ENCODE peak calls at places on chromosomes 1 and 21, in six cellular contexts. I is A549, L is endothelial cell of umbilical vein, G is GM12878, Z is K562, U is HepG2. O is an unnamed sample.

GRCh38 chr1:15046487-15047165 is 106.9 kb upstream of the TMEM51 start:
- DNase-seq in L (peak), I (peak), U (peak), G (peak), Z (peak), O (peak)

GRCh38 chr1:103459385-103459784 is 66.1 kb upstream of the RNPC3 start:
- DNase-seq in I (no peak), G (no peak), L (no peak), Z (no peak), U (no peak), O (no peak)

GRCh38 chr1:55050283-55050682 is 10.9 kb downstream of the PCSK9 start:
- DNase-seq in L (no peak), G (no peak), I (no peak), U (no peak), Z (no peak), O (no peak)

GRCh38 chr1:208107415-208107814 is 136.8 kb downstream of the PLXNA2 start:
- DNase-seq in Z (no peak), I (no peak), L (no peak), G (no peak), U (no peak), O (no peak)

GRCh38 chr1:12040457-12041051 is 21.3 kb downstream of the MIIP start:
- DNase-seq in G (peak), Z (peak), U (no peak), L (no peak), I (no peak), O (no peak)

GRCh38 chr1:41495171-41495948 is 10.9 kb upstream of the EDN2 start:
- DNase-seq in L (peak), I (no peak), G (no peak), Z (peak), U (peak), O (peak)

GRCh38 chr21:30072496-30072895 is 94.1 kb downstream of the CLDN17 start:
- DNase-seq in G (no peak), I (no peak), L (no peak), U (no peak), Z (no peak), O (peak)

GRCh38 chr1:197745911-197746310 is 29.4 kb downstream of the DENND1B start:
- DNase-seq in Z (no peak), L (no peak), U (no peak), G (no peak), I (no peak), O (no peak)

GRCh38 chr1:87194856-87195255 is 133.8 kb upstream of the LMO4 start:
- DNase-seq in G (no peak), Z (no peak), L (no peak), U (no peak), I (no peak), O (no peak)

GRCh38 chr21:37453350-37453749 is 86.8 kb downstream of the DYRK1A start:
- DNase-seq in L (no peak), I (no peak), Z (no peak), G (no peak), U (no peak), O (no peak)

GRCh38 chr1:45752441-45753052 is 2.1 kb upstream of the IPP start:
- DNase-seq in Z (no peak), G (no peak), I (no peak), U (peak), L (no peak), O (peak)

GRCh38 chr1:18948048-18948912 is 8.2 kb downstream of the IFFO2 start:
- DNase-seq in G (no peak), I (no peak), L (no peak), U (no peak), Z (no peak), O (no peak)

GRCh38 chr21:21387891-21388290 is 389.7 kb downstream of the NCAM2 start:
- DNase-seq in L (no peak), I (no peak), G (no peak), U (no peak), Z (no peak), O (no peak)

GRCh38 chr1:2014181-2014580 is 5.0 kb upstream of the GABRD start:
- DNase-seq in L (no peak), U (no peak), G (no peak), I (no peak), Z (no peak), O (no peak)

GRCh38 chr1:100353988-100354387 is 1.7 kb downstream of the CDC14A start:
- DNase-seq in I (peak), G (no peak), U (peak), Z (no peak), L (peak), O (no peak)

GRCh38 chr1:25732821-25733220 is 67.2 kb upstream of the SELENON start:
- DNase-seq in L (no peak), Z (no peak), I (no peak), U (no peak), G (no peak), O (no peak)

GRCh38 chr21:40830836-40831235 is 16.1 kb downstream of the DSCAM start:
- DNase-seq in I (no peak), G (no peak), Z (no peak), U (no peak), L (no peak), O (no peak)

GRCh38 chr1:42966688-42967609 is 8.3 kb upstream of the SLC2A1 start:
- DNase-seq in Z (peak), G (no peak), I (peak), L (peak), U (peak), O (peak)

GRCh38 chr1:16286122-16286521 is 49.1 kb upstream of the CPLANE2 start:
- DNase-seq in U (no peak), I (no peak), G (no peak), Z (no peak), L (no peak), O (no peak)

GRCh38 chr1:56081151-56081550 is 498.2 kb downstream of the PLPP3 start:
- DNase-seq in G (no peak), U (no peak), I (no peak), L (no peak), Z (no peak), O (no peak)

GRCh38 chr1:103180660-103181059 is 72.3 kb upstream of the COL11A1 start:
- DNase-seq in I (no peak), Z (no peak), L (no peak), G (no peak), U (no peak), O (no peak)

GRCh38 chr1:237411621-237412020 is 369.6 kb downstream of the RYR2 start:
- DNase-seq in Z (no peak), G (no peak), U (no peak), L (no peak), I (no peak), O (peak)

GRCh38 chr21:14453339-14453738 is 70.4 kb upstream of the HSPA13 start:
- DNase-seq in L (no peak), U (no peak), G (peak), Z (no peak), I (no peak), O (no peak)

GRCh38 chr1:181255270-181255929 is 166.9 kb downstream of the IER5 start:
- DNase-seq in U (no peak), I (peak), G (no peak), Z (no peak), L (peak), O (no peak)

GRCh38 chr1:218671573-218671972 is 326.4 kb downstream of the TGFB2 start:
- DNase-seq in I (no peak), Z (no peak), G (no peak), L (peak), U (no peak), O (no peak)

GRCh38 chr21:39397651-39398385 is 47.8 kb downstream of the LCA5L start:
- DNase-seq in L (no peak), Z (no peak), U (no peak), G (no peak), I (no peak), O (peak)

GRCh38 chr1:145991799-145992412 is 4.5 kb downstream of the TXNIP start:
- DNase-seq in G (no peak), I (no peak), U (no peak), L (no peak), Z (no peak), O (peak)

GRCh38 chr1:178973671-178974091 is 52.0 kb upstream of the FAM20B start:
- DNase-seq in L (no peak), G (peak), U (no peak), Z (no peak), I (no peak), O (no peak)

GRCh38 chr1:176837708-176838107 is 326.8 kb downstream of the ASTN1 start:
- DNase-seq in Z (no peak), U (no peak), I (no peak), L (no peak), G (no peak), O (no peak)

DNA sequence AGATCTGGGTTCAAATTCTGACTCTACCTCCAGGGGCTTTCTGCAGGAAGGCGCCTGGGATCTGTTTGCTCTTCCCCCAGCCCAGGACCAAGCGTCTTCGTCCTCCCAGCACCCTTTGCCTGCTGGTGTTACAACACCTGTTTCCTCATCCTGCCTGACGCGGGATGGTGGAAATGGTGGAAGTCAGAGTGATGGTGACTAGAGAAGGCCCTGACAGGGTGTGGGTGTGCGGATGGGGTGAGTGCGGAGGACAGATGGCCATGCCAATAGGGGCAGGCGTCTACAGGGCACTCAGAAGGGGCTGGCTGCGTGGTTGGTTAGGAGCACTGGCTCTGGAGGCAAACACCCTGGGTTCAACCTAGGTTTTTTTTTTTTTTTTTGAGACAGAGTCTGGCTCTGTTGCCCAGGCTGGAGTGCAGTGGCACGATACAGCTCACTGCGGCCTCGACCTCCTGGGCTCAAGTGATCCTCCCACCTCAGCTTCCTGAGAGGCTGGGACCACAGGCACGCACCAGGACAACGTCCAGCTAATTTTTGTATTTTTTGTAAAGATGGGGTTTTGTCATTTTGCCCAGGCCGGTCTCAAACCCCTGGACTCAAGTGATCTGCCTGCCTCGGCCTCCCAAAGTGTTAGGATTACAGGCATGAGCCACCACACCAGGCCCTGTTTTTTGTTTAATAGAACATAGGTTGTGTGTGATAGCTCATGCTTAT is 1.5 kb downstream of the THEMIS2 start:
- DNase-seq in I (no peak), G (no peak), U (no peak), L (peak), Z (no peak), O (no peak)
- H3K4me3 ChIP-seq in I (no peak), G (peak), U (no peak), L (no peak), Z (no peak), O (no peak)

DNA sequence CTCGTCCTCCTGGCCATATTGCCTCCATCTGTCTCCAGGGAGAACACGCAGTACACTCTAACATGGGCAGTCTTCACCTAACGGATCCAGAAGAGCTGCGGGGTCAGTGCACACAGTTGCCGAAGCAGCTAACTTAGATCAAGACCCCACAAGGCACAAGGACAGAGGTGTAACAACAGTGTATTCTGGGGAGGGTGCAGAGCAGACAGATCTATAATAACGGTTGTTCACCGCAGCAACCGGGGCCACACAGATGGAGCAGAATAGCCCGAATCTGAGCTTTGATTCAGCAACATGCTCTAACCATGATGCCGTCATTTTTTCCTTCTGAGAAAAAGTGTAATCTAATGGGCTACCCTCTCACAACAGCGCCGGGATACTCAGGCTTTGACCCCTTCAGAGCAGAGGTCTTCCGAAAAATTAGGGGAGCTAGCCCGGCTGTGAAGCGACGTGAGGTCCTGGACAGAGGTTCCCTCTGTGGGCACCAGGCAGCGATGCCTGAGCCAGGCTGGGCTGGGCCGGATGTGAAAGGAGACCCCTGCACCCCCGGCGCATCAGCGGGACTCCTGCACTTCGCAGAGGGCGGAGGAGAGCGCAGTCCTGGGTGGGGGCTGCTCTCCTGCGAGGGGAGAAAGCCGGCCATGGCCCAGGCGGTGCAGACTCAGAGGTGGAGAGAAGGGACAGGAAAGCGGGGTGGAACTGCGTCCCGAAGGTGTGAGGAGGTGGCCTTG is 57.5 kb downstream of the BCL9 start:
- DNase-seq in Z (peak), G (no peak), U (no peak), L (no peak), I (peak), O (no peak)
- TF ChIP-seq MYC in Z (no peak), G (no peak), U (no peak), L (no peak), I (no peak), O (no peak)

DNA sequence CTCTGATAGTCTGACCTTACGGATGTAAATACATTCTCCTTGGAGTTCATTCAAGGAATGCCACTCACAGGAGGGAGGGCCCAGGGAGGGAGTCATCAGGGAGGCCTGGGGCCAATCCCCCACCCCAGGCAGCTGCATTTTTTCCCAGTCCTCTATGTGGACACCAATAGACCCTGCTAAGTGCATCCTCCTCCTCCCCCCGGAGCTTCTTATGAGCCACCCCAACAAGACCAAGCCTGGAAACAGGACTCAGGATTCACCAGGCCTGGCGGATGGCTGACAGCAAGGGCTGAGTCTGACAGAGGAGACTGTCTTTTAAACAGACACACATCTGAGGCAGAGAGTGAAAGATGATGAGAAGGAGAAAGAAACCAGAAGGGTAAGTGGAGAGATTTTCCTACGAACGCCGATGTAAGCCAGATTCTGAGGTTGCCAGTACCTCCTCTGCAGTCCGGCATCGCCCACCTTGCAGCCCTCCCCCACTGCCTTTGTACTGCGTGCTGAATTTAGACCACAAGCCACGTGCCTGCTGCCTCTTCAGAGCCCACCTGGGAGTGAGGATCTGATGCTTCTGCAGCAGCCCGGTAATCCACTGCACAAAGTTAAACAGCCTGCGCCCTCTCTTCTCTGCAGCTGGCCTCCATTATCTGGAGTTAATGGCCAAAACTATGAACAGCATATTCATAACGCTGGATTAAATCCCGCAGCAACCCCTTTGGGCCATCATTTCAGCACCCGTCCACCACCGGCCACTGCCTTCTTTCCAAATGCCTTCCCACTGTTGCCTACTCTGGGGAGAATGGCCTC is 17.6 kb upstream of the SFPQ start:
- DNase-seq in Z (no peak), L (no peak), G (no peak), I (no peak), U (no peak), O (no peak)
- H3K4me3 ChIP-seq in Z (no peak), L (no peak), G (no peak), I (no peak), U (no peak), O (no peak)

GRCh38 chr1:186605762-186606350 is 74.4 kb downstream of the PTGS2 start:
- DNase-seq in Z (no peak), U (peak), I (no peak), G (no peak), L (peak), O (peak)
- TF ChIP-seq MYC in Z (no peak), U (no peak), I (no peak), G (no peak), L (no peak), O (no peak)

DNA sequence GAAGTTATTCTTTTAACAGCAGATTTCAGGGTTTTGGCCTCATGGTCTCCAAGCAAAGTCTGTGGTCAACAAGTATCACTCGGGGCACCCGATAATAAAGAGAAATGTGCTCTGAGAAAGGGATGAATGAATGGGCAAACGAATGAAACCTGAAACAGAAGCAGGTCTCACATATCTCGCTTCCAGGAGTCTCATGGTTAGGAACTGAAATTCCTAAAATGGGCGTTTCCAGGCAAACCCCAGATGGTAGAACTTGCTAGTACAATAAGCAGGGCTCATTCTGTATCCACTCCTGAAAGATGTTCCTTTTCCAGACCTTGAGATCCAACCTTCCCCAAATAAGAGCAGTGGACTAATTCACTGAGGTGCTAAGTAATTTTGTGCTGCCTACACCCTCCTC is 87.2 kb downstream of the LAMC2 start:
- DNase-seq in G (no peak), Z (no peak), U (no peak), L (no peak), I (no peak), O (no peak)
- H3K4me3 ChIP-seq in G (no peak), Z (no peak), U (no peak), L (no peak), I (no peak), O (no peak)

GRCh38 chr1:116904791-116905320 is 4.9 kb upstream of the PTGFRN start:
- DNase-seq in L (no peak), I (no peak), G (no peak), U (no peak), Z (no peak), O (no peak)

GRCh38 chr1:116902027-116902426 is 7.7 kb upstream of the PTGFRN start:
- DNase-seq in Z (no peak), G (no peak), L (no peak), U (no peak), I (no peak), O (no peak)

GRCh38 chr1:116899529-116899928 is 10.2 kb upstream of the PTGFRN start:
- DNase-seq in L (no peak), U (no peak), I (no peak), Z (no peak), G (no peak), O (no peak)

GRCh38 chr1:116900471-116901365 is 9.0 kb upstream of the PTGFRN start:
- DNase-seq in L (no peak), Z (no peak), U (no peak), I (peak), G (no peak), O (no peak)

DNA sequence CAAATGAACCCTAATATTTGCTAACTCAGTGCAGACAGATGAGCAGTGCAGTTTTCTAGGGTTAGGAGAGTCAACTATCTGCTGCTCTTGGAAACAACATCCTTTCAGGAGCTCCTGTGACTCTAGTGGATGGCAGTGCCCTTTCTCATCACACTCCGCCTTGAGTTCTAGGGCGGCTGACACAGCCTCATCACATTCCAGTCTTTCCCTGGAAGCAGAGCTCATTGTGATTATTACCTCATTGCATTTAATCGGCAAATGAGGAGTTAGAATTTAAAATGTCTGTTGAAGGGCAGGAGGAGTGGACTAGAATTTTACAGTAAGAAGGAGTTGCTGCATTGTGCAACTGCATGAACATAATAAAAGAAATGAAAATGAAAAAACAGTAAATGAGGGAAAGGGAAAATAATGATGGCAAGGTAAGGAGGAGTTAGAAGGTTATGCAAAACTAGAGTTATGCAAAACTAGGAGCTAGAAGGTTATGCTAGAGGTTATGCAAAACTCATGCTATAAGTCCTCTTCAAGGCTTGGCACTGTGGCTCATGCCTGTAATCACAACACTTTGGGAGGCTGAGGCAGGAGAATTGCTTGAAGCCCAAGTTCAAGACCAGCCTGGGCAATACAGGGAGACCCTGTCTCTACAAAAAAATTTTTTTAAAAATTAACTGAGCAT is 6.9 kb upstream of the PTGFRN start:
- DNase-seq in L (no peak), I (no peak), G (no peak), Z (no peak), U (no peak), O (no peak)
- TF ChIP-seq MYC in L (no peak), I (no peak), G (no peak), Z (no peak), U (no peak), O (no peak)

GRCh38 chr21:26449161-26449560 is 123.9 kb downstream of the CYYR1 start:
- DNase-seq in G (no peak), U (no peak), I (no peak), L (peak), Z (no peak), O (no peak)
- H3K4me3 ChIP-seq in G (no peak), U (no peak), I (no peak), L (no peak), Z (no peak), O (no peak)

DNA sequence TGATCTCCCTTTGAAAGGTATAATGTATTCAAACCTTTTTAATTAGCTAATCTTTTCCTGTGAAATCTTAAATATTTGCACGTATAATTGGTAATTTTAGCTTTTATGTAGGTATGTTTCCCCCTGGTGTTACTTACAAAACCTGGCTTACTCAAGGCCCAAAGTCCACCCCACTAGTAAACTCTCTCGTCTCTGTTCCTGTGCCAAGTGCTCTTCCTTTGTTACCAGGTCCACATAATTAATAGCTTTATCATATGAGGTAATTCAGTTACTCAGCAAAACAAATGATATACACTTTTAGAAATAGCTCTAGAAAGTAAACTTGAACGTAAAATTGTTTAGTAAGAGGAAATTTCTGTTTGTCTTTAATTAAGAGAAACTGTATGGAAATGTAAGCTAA is 36.7 kb downstream of the NFIA start:
- DNase-seq in L (peak), G (no peak), Z (no peak), U (peak), I (no peak), O (no peak)
- TF ChIP-seq MYC in L (no peak), G (no peak), Z (no peak), U (no peak), I (no peak), O (no peak)

O was measured in NB4.